ENCODE peak calls at places on chromosomes 3 and 15, in five cellular contexts. One of them, this sample, is unnamed.

GRCh38 chr15:60898896-60899295 is 330.2 kb downstream of the RORA start:
- DNase-seq in brain microvascular endothelial cell: no peak
- DNase-seq in AG10803: no peak
- DNase-seq in GM12864: no peak
- DNase-seq in breast epithelium: no peak
- DNase-seq in this sample: no peak

GRCh38 chr3:3087279-3087678 is 22.9 kb downstream of the IL5RA start:
- DNase-seq in brain microvascular endothelial cell: no peak
- DNase-seq in AG10803: no peak
- DNase-seq in GM12864: no peak
- DNase-seq in breast epithelium: no peak
- DNase-seq in this sample: no peak

GRCh38 chr3:139202226-139202958 is 141.4 kb upstream of the MRPS22 start:
- DNase-seq in brain microvascular endothelial cell: no peak
- DNase-seq in AG10803: no peak
- DNase-seq in GM12864: peak
- DNase-seq in breast epithelium: no peak
- DNase-seq in this sample: no peak

GRCh38 chr3:140128217-140129137 is 193.5 kb downstream of the CLSTN2 start:
- DNase-seq in brain microvascular endothelial cell: peak
- DNase-seq in AG10803: peak
- DNase-seq in GM12864: no peak
- DNase-seq in breast epithelium: no peak
- DNase-seq in this sample: peak

GRCh38 chr3:197807969-197808587 is 17.0 kb downstream of the LRCH3 start:
- DNase-seq in brain microvascular endothelial cell: no peak
- DNase-seq in AG10803: peak
- DNase-seq in GM12864: no peak
- DNase-seq in breast epithelium: no peak
- DNase-seq in this sample: peak

GRCh38 chr3:189787191-189787590 is 156.0 kb downstream of the TP63 start:
- DNase-seq in brain microvascular endothelial cell: no peak
- DNase-seq in AG10803: no peak
- DNase-seq in GM12864: no peak
- DNase-seq in breast epithelium: no peak
- DNase-seq in this sample: no peak

GRCh38 chr3:189227249-189227648 is 55.5 kb downstream of the TPRG1 start:
- DNase-seq in brain microvascular endothelial cell: no peak
- DNase-seq in AG10803: no peak
- DNase-seq in GM12864: no peak
- DNase-seq in breast epithelium: no peak
- DNase-seq in this sample: no peak

GRCh38 chr15:43213466-43213865 is 7.4 kb downstream of the EPB42 start:
- DNase-seq in brain microvascular endothelial cell: no peak
- DNase-seq in AG10803: no peak
- DNase-seq in GM12864: no peak
- DNase-seq in breast epithelium: no peak
- DNase-seq in this sample: no peak

GRCh38 chr15:31975446-31976229 is 54.7 kb upstream of the CHRNA7 start:
- DNase-seq in brain microvascular endothelial cell: no peak
- DNase-seq in AG10803: peak
- DNase-seq in GM12864: no peak
- DNase-seq in breast epithelium: no peak
- DNase-seq in this sample: no peak
- TF ChIP-seq CTCF in brain microvascular endothelial cell: peak
- TF ChIP-seq CTCF in AG10803: peak
- TF ChIP-seq CTCF in GM12864: peak
- TF ChIP-seq CTCF in breast epithelium: no peak
- TF ChIP-seq CTCF in this sample: no peak

DNA sequence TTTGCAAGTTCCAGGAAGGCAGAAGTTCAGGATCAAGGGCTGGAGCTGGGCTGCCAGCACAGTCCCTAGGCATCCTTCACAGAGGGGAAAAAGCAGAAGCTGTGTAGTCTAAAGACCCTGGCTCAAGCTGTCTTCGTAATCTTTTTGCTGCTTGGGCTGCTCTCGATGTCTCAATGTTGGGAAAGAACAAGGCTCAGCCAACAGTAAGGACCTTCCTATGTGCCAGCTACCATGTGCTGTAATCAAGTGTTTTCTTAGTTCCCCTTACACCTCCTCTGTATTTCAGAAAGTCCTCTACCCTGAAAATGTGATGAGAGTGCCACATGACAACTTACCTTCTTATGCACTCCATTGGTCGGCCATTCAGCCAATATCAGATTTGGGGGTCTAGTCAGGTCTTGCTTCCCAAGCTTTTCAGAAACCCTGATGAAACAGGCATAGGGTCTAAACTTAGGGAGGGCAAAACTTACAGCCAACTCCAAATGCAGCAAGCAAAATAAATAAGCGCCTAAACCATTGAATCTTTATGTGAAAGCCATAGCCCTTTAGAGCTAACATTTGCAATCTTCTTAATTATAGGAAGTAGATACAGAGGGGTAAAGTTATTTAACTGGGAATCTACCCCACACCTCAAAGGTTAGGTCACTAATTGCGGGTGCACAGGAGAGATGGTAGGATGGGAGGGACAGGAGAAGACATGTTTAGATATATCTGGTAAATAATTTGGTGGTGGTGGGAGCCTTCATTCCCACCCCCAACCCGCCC is 1.2 kb upstream of the EDEM1 start:
- DNase-seq in brain microvascular endothelial cell: no peak
- DNase-seq in AG10803: no peak
- DNase-seq in GM12864: peak
- DNase-seq in breast epithelium: no peak
- DNase-seq in this sample: peak
- H3K4me3 ChIP-seq in brain microvascular endothelial cell: peak
- H3K4me3 ChIP-seq in AG10803: peak
- H3K4me3 ChIP-seq in GM12864: peak
- H3K4me3 ChIP-seq in breast epithelium: peak
- H3K4me3 ChIP-seq in this sample: peak

GRCh38 chr3:82015241-82015640 is 253.8 kb upstream of the GBE1 start:
- DNase-seq in brain microvascular endothelial cell: no peak
- DNase-seq in AG10803: no peak
- DNase-seq in GM12864: no peak
- DNase-seq in breast epithelium: no peak
- DNase-seq in this sample: no peak

GRCh38 chr3:82011336-82011735 is 249.9 kb upstream of the GBE1 start:
- DNase-seq in brain microvascular endothelial cell: no peak
- DNase-seq in AG10803: no peak
- DNase-seq in GM12864: no peak
- DNase-seq in breast epithelium: no peak
- DNase-seq in this sample: no peak

DNA sequence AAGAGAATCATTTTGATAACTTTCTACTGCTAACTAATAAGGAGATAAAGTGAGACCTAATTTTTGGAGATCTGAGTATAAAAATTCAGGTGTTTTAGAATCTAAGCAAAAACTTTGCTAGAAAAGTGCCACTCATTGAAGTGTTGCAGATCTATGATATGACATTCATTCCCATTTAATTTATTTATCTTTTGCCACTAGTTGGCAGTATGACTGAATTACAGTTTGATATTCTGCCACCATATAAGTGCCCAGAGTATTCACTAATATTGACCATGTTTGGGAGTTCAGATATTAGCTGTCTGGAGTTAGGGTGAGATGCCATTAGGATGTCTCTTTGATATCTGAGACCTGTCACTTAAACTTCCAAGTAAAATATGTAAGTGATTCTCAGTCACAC is 251.3 kb upstream of the GBE1 start:
- DNase-seq in brain microvascular endothelial cell: no peak
- DNase-seq in AG10803: no peak
- DNase-seq in GM12864: no peak
- DNase-seq in breast epithelium: no peak
- DNase-seq in this sample: peak
- TF ChIP-seq CTCF in brain microvascular endothelial cell: peak
- TF ChIP-seq CTCF in AG10803: peak
- TF ChIP-seq CTCF in GM12864: peak
- TF ChIP-seq CTCF in breast epithelium: no peak
- TF ChIP-seq CTCF in this sample: no peak

GRCh38 chr3:150084128-150084527 is 113.4 kb upstream of the PFN2 start:
- DNase-seq in brain microvascular endothelial cell: no peak
- DNase-seq in AG10803: no peak
- DNase-seq in GM12864: no peak
- DNase-seq in breast epithelium: no peak
- DNase-seq in this sample: no peak

GRCh38 chr3:150081084-150081483 is 110.4 kb upstream of the PFN2 start:
- DNase-seq in brain microvascular endothelial cell: peak
- DNase-seq in AG10803: peak
- DNase-seq in GM12864: no peak
- DNase-seq in breast epithelium: no peak
- DNase-seq in this sample: peak

GRCh38 chr3:150083653-150084037 is 113.0 kb upstream of the PFN2 start:
- DNase-seq in brain microvascular endothelial cell: no peak
- DNase-seq in AG10803: peak
- DNase-seq in GM12864: no peak
- DNase-seq in breast epithelium: no peak
- DNase-seq in this sample: no peak

GRCh38 chr3:150080058-150080730 is 109.5 kb upstream of the PFN2 start:
- DNase-seq in brain microvascular endothelial cell: no peak
- DNase-seq in AG10803: peak
- DNase-seq in GM12864: no peak
- DNase-seq in breast epithelium: no peak
- DNase-seq in this sample: no peak

GRCh38 chr3:150082898-150083652 is 112.4 kb upstream of the PFN2 start:
- DNase-seq in brain microvascular endothelial cell: no peak
- DNase-seq in AG10803: no peak
- DNase-seq in GM12864: no peak
- DNase-seq in breast epithelium: no peak
- DNase-seq in this sample: no peak
- H3K4me3 ChIP-seq in brain microvascular endothelial cell: peak
- H3K4me3 ChIP-seq in AG10803: peak
- H3K4me3 ChIP-seq in GM12864: no peak
- H3K4me3 ChIP-seq in breast epithelium: peak
- H3K4me3 ChIP-seq in this sample: peak

GRCh38 chr3:152641198-152641597 is 193.7 kb upstream of the P2RY1 start:
- DNase-seq in brain microvascular endothelial cell: no peak
- DNase-seq in AG10803: no peak
- DNase-seq in GM12864: no peak
- DNase-seq in breast epithelium: no peak
- DNase-seq in this sample: no peak

GRCh38 chr3:152650177-152650576 is 184.8 kb upstream of the P2RY1 start:
- DNase-seq in brain microvascular endothelial cell: no peak
- DNase-seq in AG10803: no peak
- DNase-seq in GM12864: no peak
- DNase-seq in breast epithelium: no peak
- DNase-seq in this sample: peak

GRCh38 chr3:152644478-152644877 is 190.5 kb upstream of the P2RY1 start:
- DNase-seq in brain microvascular endothelial cell: no peak
- DNase-seq in AG10803: no peak
- DNase-seq in GM12864: no peak
- DNase-seq in breast epithelium: no peak
- DNase-seq in this sample: no peak

GRCh38 chr3:152646004-152646403 is 188.9 kb upstream of the P2RY1 start:
- DNase-seq in brain microvascular endothelial cell: no peak
- DNase-seq in AG10803: no peak
- DNase-seq in GM12864: no peak
- DNase-seq in breast epithelium: no peak
- DNase-seq in this sample: no peak
- TF ChIP-seq CTCF in brain microvascular endothelial cell: peak
- TF ChIP-seq CTCF in AG10803: no peak
- TF ChIP-seq CTCF in GM12864: no peak
- TF ChIP-seq CTCF in breast epithelium: no peak
- TF ChIP-seq CTCF in this sample: no peak

This sample was measured in foreskin fibroblast.